ENCODE peak calls at places on chromosomes 6 and 20, in six cellular contexts. B, O, X, C, G and E are unnamed samples.

GRCh38 chr6:76774750-76775396 is 688.4 kb downstream of the HTR1B start:
- DNase-seq in B (peak; percentile 34), O (no peak), X (no peak), C (no peak), G (no peak), E (peak; percentile 30)

GRCh38 chr20:38321959-38322598 is 18.1 kb downstream of the BPI start:
- DNase-seq in B (peak; percentile 44), O (peak; percentile 14), X (peak; percentile 45), C (no peak), G (no peak), E (no peak)

GRCh38 chr20:45965169-45966002 is 6.6 kb downstream of the ZNF335 start:
- DNase-seq in B (no peak), O (peak; percentile 64), X (no peak), C (no peak), G (no peak), E (peak; percentile 19)

GRCh38 chr20:385448-385847 is 4.9 kb downstream of the TRIB3 start:
- DNase-seq in B (no peak), O (peak; percentile 38), X (no peak), C (no peak), G (no peak), E (no peak)

GRCh38 chr6:36073587-36073986 is 46.0 kb downstream of the MAPK14 start:
- DNase-seq in B (no peak), O (no peak), X (no peak), C (no peak), G (no peak), E (no peak)

GRCh38 chr6:144134176-144134575 is 16.1 kb upstream of the STX11 start:
- DNase-seq in B (no peak), O (no peak), X (no peak), C (no peak), G (no peak), E (no peak)

GRCh38 chr6:43911625-43912577 is 141.9 kb downstream of the VEGFA start:
- DNase-seq in B (no peak), O (no peak), X (no peak), C (no peak), G (no peak), E (no peak)

GRCh38 chr6:25324076-25324762 is 45.0 kb downstream of the CARMIL1 start:
- DNase-seq in B (no peak), O (no peak), X (no peak), C (no peak), G (no peak), E (no peak)

GRCh38 chr6:119584088-119584487 is 234.5 kb upstream of the MAN1A1 start:
- DNase-seq in B (no peak), O (no peak), X (no peak), C (no peak), G (no peak), E (no peak)

GRCh38 chr20:58630063-58630462 is 21.0 kb upstream of the STX16 start:
- DNase-seq in B (no peak), O (no peak), X (no peak), C (no peak), G (no peak), E (no peak)

GRCh38 chr6:2839195-2839981 is 2.3 kb downstream of the SERPINB1 start:
- DNase-seq in B (no peak), O (no peak), X (no peak), C (no peak), G (no peak), E (no peak)

GRCh38 chr6:106163446-106163965 is 77.4 kb downstream of the PRDM1 start:
- DNase-seq in B (no peak), O (peak; percentile 88), X (peak; percentile 87), C (no peak), G (peak; percentile 34), E (peak; percentile 34)

GRCh38 chr6:121450242-121450641 is 14.8 kb downstream of the GJA1 start:
- DNase-seq in B (no peak), O (no peak), X (no peak), C (no peak), G (no peak), E (no peak)

GRCh38 chr6:75204959-75205775 is 686 bp downstream of the COL12A1 start:
- DNase-seq in B (peak; percentile 37), O (no peak), X (no peak), C (no peak), G (no peak), E (no peak)

GRCh38 chr20:63782051-63782471 is 42.5 kb downstream of the SLC2A4RG start:
- DNase-seq in B (no peak), O (peak; percentile 83), X (peak; percentile 82), C (peak; percentile 55), G (no peak), E (no peak)

GRCh38 chr20:38407321-38407720 is 27.8 kb downstream of the SNHG17 start:
- DNase-seq in B (no peak), O (no peak), X (no peak), C (no peak), G (no peak), E (no peak)

GRCh38 chr6:45075246-45075645 is 252.9 kb upstream of the RUNX2 start:
- DNase-seq in B (no peak), O (no peak), X (no peak), C (no peak), G (no peak), E (no peak)

GRCh38 chr6:3727593-3728108 is 23.9 kb downstream of the PXDC1 start:
- DNase-seq in B (no peak), O (no peak), X (no peak), C (no peak), G (no peak), E (no peak)

GRCh38 chr6:27290065-27290849 is 21.8 kb downstream of the POM121L2 start:
- DNase-seq in B (no peak), O (no peak), X (peak; percentile 40), C (no peak), G (no peak), E (no peak)

GRCh38 chr6:30238178-30238795 is 25.1 kb upstream of the TRIM26 start:
- DNase-seq in B (no peak), O (peak; percentile 48), X (peak; percentile 55), C (no peak), G (no peak), E (no peak)